ENCODE peak calls at places on chromosomes 2 and 18, in four cellular contexts. B, E, J and N are unnamed samples.

GRCh38 chr2:51695531-51695930 is 663.6 kb upstream of the NRXN1 start:
- DNase-seq in B (no peak), E (no peak), J (no peak), N (no peak)

GRCh38 chr18:45879681-45880655 is 54.5 kb downstream of the SIGLEC15 start:
- DNase-seq in B (peak), E (peak), J (peak), N (peak)

GRCh38 chr18:34529358-34530335 is 180.5 kb upstream of the DTNA start:
- DNase-seq in B (no peak), E (no peak), J (no peak), N (no peak)

GRCh38 chr2:14817848-14818247 is 185.3 kb downstream of the LRATD1 start:
- DNase-seq in B (no peak), E (no peak), J (no peak), N (no peak)

GRCh38 chr2:119222863-119223520 is 642 bp upstream of the STEAP3 start:
- DNase-seq in B (no peak), E (no peak), J (no peak), N (no peak)

GRCh38 chr2:10220045-10220444 is 82.7 kb upstream of the HPCAL1 start:
- DNase-seq in B (no peak), E (no peak), J (peak), N (no peak)

GRCh38 chr2:65265090-65266045 is 37.7 kb downstream of the ACTR2 start:
- DNase-seq in B (peak), E (no peak), J (no peak), N (no peak)

GRCh38 chr18:32576296-32576916 is 105.7 kb upstream of the GAREM1 start:
- DNase-seq in B (peak), E (no peak), J (no peak), N (no peak)

GRCh38 chr2:143955416-143956075 is 564.4 kb downstream of the ZEB2 start:
- DNase-seq in B (no peak), E (no peak), J (no peak), N (no peak)

GRCh38 chr18:58893388-58894099 is 28.9 kb downstream of the ZNF532 start:
- DNase-seq in B (no peak), E (no peak), J (no peak), N (no peak)

GRCh38 chr2:29228947-29229346 is 113.7 kb downstream of the CLIP4 start:
- DNase-seq in B (no peak), E (no peak), J (peak), N (no peak)

GRCh38 chr2:105792561-105792960 is 47.8 kb downstream of the NCK2 start:
- DNase-seq in B (no peak), E (no peak), J (no peak), N (no peak)

GRCh38 chr2:545711-546650 is 131.2 kb downstream of the TMEM18 start:
- DNase-seq in B (no peak), E (no peak), J (no peak), N (no peak)

GRCh38 chr2:189221811-189222210 is 42.2 kb upstream of the COL5A2 start:
- DNase-seq in B (no peak), E (no peak), J (no peak), N (no peak)

GRCh38 chr2:196538189-196538588 is 101.3 kb upstream of the CCDC150 start:
- DNase-seq in B (no peak), E (no peak), J (no peak), N (no peak)

GRCh38 chr2:230928701-230929380 is 3.8 kb upstream of the GPR55 start:
- DNase-seq in B (no peak), E (no peak), J (peak), N (no peak)

GRCh38 chr2:41414486-41415230 is 633.2 kb upstream of the PKDCC start:
- DNase-seq in B (peak), E (peak), J (no peak), N (no peak)

GRCh38 chr2:156380117-156380645 is 47.7 kb upstream of the NR4A2 start:
- DNase-seq in B (peak), E (no peak), J (no peak), N (no peak)

GRCh38 chr2:150327546-150328495 is 159.6 kb downstream of the RND3 start:
- DNase-seq in B (no peak), E (no peak), J (no peak), N (no peak)